ENCODE peak calls at places on chromosome 20, in six cellular contexts. One of them, this sample, is unnamed.

GRCh38 chr20:9454781-9455180 is 59.6 kb upstream of the LAMP5 start:
- DNase-seq in body of pancreas: no peak
- DNase-seq in neural progenitor cell: no peak
- DNase-seq in AG10803: peak; percentile 46
- DNase-seq in Panc1: no peak
- DNase-seq in CD8-positive, alpha-beta T cell: no peak
- DNase-seq in this sample: no peak

GRCh38 chr20:44650777-44651493 is 564 bp downstream of the ADA start:
- DNase-seq in body of pancreas: no peak
- DNase-seq in neural progenitor cell: no peak
- DNase-seq in AG10803: no peak
- DNase-seq in Panc1: no peak
- DNase-seq in CD8-positive, alpha-beta T cell: peak; percentile 29
- DNase-seq in this sample: no peak

GRCh38 chr20:38453941-38454340 is 18.7 kb upstream of the RALGAPB start:
- DNase-seq in body of pancreas: no peak
- DNase-seq in neural progenitor cell: no peak
- DNase-seq in AG10803: no peak
- DNase-seq in Panc1: no peak
- DNase-seq in CD8-positive, alpha-beta T cell: no peak
- DNase-seq in this sample: no peak

GRCh38 chr20:17421493-17421892 is 109.7 kb downstream of the BFSP1 start:
- DNase-seq in body of pancreas: no peak
- DNase-seq in neural progenitor cell: no peak
- DNase-seq in AG10803: no peak
- DNase-seq in Panc1: no peak
- DNase-seq in CD8-positive, alpha-beta T cell: no peak
- DNase-seq in this sample: no peak

GRCh38 chr20:47272893-47273590 is 83.5 kb downstream of the ZMYND8 start:
- DNase-seq in body of pancreas: peak; percentile 56
- DNase-seq in neural progenitor cell: peak; percentile 70
- DNase-seq in AG10803: peak; percentile 62
- DNase-seq in Panc1: peak; percentile 67
- DNase-seq in CD8-positive, alpha-beta T cell: peak; percentile 32
- DNase-seq in this sample: peak; percentile 43

GRCh38 chr20:50918403-50918802 is 12.8 kb downstream of the ADNP start:
- DNase-seq in body of pancreas: no peak
- DNase-seq in neural progenitor cell: no peak
- DNase-seq in AG10803: peak; percentile 66
- DNase-seq in Panc1: no peak
- DNase-seq in CD8-positive, alpha-beta T cell: no peak
- DNase-seq in this sample: no peak

GRCh38 chr20:34111057-34111711 is 859 bp downstream of the EIF2S2 start:
- DNase-seq in body of pancreas: peak; percentile 20
- DNase-seq in neural progenitor cell: peak; percentile 36
- DNase-seq in AG10803: peak; percentile 81
- DNase-seq in Panc1: no peak
- DNase-seq in CD8-positive, alpha-beta T cell: no peak
- DNase-seq in this sample: no peak

GRCh38 chr20:37457928-37458327 is 63.1 kb upstream of the NNAT start:
- DNase-seq in body of pancreas: no peak
- DNase-seq in neural progenitor cell: no peak
- DNase-seq in AG10803: no peak
- DNase-seq in Panc1: no peak
- DNase-seq in CD8-positive, alpha-beta T cell: no peak
- DNase-seq in this sample: no peak

GRCh38 chr20:35663813-35664543 is 722 bp downstream of the CPNE1 start:
- DNase-seq in body of pancreas: peak; percentile 63
- DNase-seq in neural progenitor cell: peak; percentile 79
- DNase-seq in AG10803: peak; percentile 6
- DNase-seq in Panc1: no peak
- DNase-seq in CD8-positive, alpha-beta T cell: peak; percentile 51
- DNase-seq in this sample: peak; percentile 27

GRCh38 chr20:50501970-50502745 is 8.0 kb upstream of the PTPN1 start:
- DNase-seq in body of pancreas: no peak
- DNase-seq in neural progenitor cell: no peak
- DNase-seq in AG10803: no peak
- DNase-seq in Panc1: no peak
- DNase-seq in CD8-positive, alpha-beta T cell: no peak
- DNase-seq in this sample: no peak

GRCh38 chr20:48143435-48144081 is 358.3 kb upstream of the SULF2 start:
- DNase-seq in body of pancreas: no peak
- DNase-seq in neural progenitor cell: no peak
- DNase-seq in AG10803: no peak
- DNase-seq in Panc1: no peak
- DNase-seq in CD8-positive, alpha-beta T cell: no peak
- DNase-seq in this sample: no peak

GRCh38 chr20:43787937-43788336 is 61.1 kb upstream of the GTSF1L start:
- DNase-seq in body of pancreas: no peak
- DNase-seq in neural progenitor cell: no peak
- DNase-seq in AG10803: no peak
- DNase-seq in Panc1: no peak
- DNase-seq in CD8-positive, alpha-beta T cell: no peak
- DNase-seq in this sample: peak; percentile 30

GRCh38 chr20:16417001-16417400 is 156.2 kb downstream of the KIF16B start:
- DNase-seq in body of pancreas: no peak
- DNase-seq in neural progenitor cell: no peak
- DNase-seq in AG10803: no peak
- DNase-seq in Panc1: no peak
- DNase-seq in CD8-positive, alpha-beta T cell: no peak
- DNase-seq in this sample: no peak

GRCh38 chr20:34578040-34578439 is 19.5 kb downstream of the MAP1LC3A start:
- DNase-seq in body of pancreas: no peak
- DNase-seq in neural progenitor cell: no peak
- DNase-seq in AG10803: peak; percentile 63
- DNase-seq in Panc1: no peak
- DNase-seq in CD8-positive, alpha-beta T cell: no peak
- DNase-seq in this sample: no peak

GRCh38 chr20:52731086-52731485 is 241.1 kb upstream of the TSHZ2 start:
- DNase-seq in body of pancreas: no peak
- DNase-seq in neural progenitor cell: peak; percentile 78
- DNase-seq in AG10803: no peak
- DNase-seq in Panc1: no peak
- DNase-seq in CD8-positive, alpha-beta T cell: no peak
- DNase-seq in this sample: no peak

GRCh38 chr20:37053230-37053950 is 42.4 kb downstream of the RBL1 start:
- DNase-seq in body of pancreas: no peak
- DNase-seq in neural progenitor cell: no peak
- DNase-seq in AG10803: no peak
- DNase-seq in Panc1: no peak
- DNase-seq in CD8-positive, alpha-beta T cell: no peak
- DNase-seq in this sample: no peak

GRCh38 chr20:14453259-14453658 is 115.8 kb upstream of the FLRT3 start:
- DNase-seq in body of pancreas: no peak
- DNase-seq in neural progenitor cell: no peak
- DNase-seq in AG10803: no peak
- DNase-seq in Panc1: no peak
- DNase-seq in CD8-positive, alpha-beta T cell: no peak
- DNase-seq in this sample: no peak

GRCh38 chr20:44126445-44126844 is 60.5 kb downstream of the JPH2 start:
- DNase-seq in body of pancreas: no peak
- DNase-seq in neural progenitor cell: no peak
- DNase-seq in AG10803: no peak
- DNase-seq in Panc1: no peak
- DNase-seq in CD8-positive, alpha-beta T cell: no peak
- DNase-seq in this sample: no peak

GRCh38 chr20:37357481-37358365 is 11.8 kb downstream of the SRC start:
- DNase-seq in body of pancreas: no peak
- DNase-seq in neural progenitor cell: no peak
- DNase-seq in AG10803: no peak
- DNase-seq in Panc1: no peak
- DNase-seq in CD8-positive, alpha-beta T cell: no peak
- DNase-seq in this sample: no peak

GRCh38 chr20:38083338-38084048 is 49.9 kb downstream of the RPRD1B start:
- DNase-seq in body of pancreas: no peak
- DNase-seq in neural progenitor cell: no peak
- DNase-seq in AG10803: no peak
- DNase-seq in Panc1: no peak
- DNase-seq in CD8-positive, alpha-beta T cell: no peak
- DNase-seq in this sample: no peak

GRCh38 chr20:38870733-38871559 is 55.3 kb upstream of the FAM83D start:
- DNase-seq in body of pancreas: no peak
- DNase-seq in neural progenitor cell: no peak
- DNase-seq in AG10803: no peak
- DNase-seq in Panc1: no peak
- DNase-seq in CD8-positive, alpha-beta T cell: no peak
- DNase-seq in this sample: no peak

DNA sequence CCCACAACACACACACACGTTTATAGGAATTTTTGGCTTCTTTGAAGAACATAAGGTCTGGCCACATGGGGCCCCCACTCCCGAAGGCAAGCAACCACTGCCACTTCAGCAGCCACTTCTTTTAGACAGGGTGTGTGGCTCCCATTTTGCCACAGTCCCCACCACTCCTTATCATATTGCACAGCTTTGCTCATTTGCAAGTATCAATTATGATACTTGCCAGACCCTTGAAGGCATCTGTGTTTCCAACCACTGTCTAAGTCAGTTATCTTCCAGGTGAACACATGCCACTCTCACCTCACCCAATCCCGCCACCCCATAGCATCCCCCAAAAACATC is 73.1 kb downstream of the NOL4L start:
- DNase-seq in body of pancreas: no peak
- DNase-seq in neural progenitor cell: no peak
- DNase-seq in AG10803: no peak
- DNase-seq in Panc1: no peak
- DNase-seq in CD8-positive, alpha-beta T cell: no peak
- DNase-seq in this sample: peak; percentile 74
- H3K4me3 ChIP-seq in body of pancreas: no peak overlapping the region
- H3K4me3 ChIP-seq in neural progenitor cell: no peak overlapping the region
- H3K4me3 ChIP-seq in AG10803: no peak overlapping the region
- H3K4me3 ChIP-seq in Panc1: no peak overlapping the region
- H3K4me3 ChIP-seq in CD8-positive, alpha-beta T cell: peak overlapping the region; percentile 77
- H3K4me3 ChIP-seq in this sample: peak overlapping the region; percentile 63

DNA sequence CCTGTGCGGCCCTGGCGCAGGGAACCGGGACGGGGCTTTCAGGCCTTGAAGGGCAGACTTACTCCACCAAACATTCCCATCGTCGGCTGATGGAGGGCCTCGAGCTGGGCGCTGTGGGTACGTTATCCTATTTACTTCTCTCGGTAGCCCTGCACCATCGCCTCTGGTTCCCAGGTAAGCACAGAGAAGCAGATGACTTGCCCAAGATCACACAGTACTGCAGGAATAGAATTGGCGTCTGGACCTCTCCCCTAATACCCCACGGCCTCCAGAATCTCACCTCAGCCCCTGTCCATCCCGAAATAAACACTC is 46.4 kb downstream of the PDYN start:
- DNase-seq in body of pancreas: no peak
- DNase-seq in neural progenitor cell: no peak
- DNase-seq in AG10803: no peak
- DNase-seq in Panc1: no peak
- DNase-seq in CD8-positive, alpha-beta T cell: no peak
- DNase-seq in this sample: no peak
- H3K4me3 ChIP-seq in body of pancreas: no peak overlapping the region
- H3K4me3 ChIP-seq in neural progenitor cell: peak overlapping the region; percentile 48
- H3K4me3 ChIP-seq in AG10803: no peak overlapping the region
- H3K4me3 ChIP-seq in Panc1: no peak overlapping the region
- H3K4me3 ChIP-seq in CD8-positive, alpha-beta T cell: no peak overlapping the region
- H3K4me3 ChIP-seq in this sample: no peak overlapping the region

GRCh38 chr20:57267158-57267821 is 849 bp upstream of the BMP7 start:
- DNase-seq in body of pancreas: no peak
- DNase-seq in neural progenitor cell: peak; percentile 22
- DNase-seq in AG10803: no peak
- DNase-seq in Panc1: no peak
- DNase-seq in CD8-positive, alpha-beta T cell: no peak
- DNase-seq in this sample: no peak
- H3K4me3 ChIP-seq in body of pancreas: no peak overlapping the region
- H3K4me3 ChIP-seq in neural progenitor cell: peak overlapping the region; percentile 81
- H3K4me3 ChIP-seq in AG10803: no peak overlapping the region
- H3K4me3 ChIP-seq in Panc1: peak overlapping the region; percentile 40
- H3K4me3 ChIP-seq in CD8-positive, alpha-beta T cell: no peak overlapping the region
- H3K4me3 ChIP-seq in this sample: no peak overlapping the region

GRCh38 chr20:59163641-59164530 is at the start of gene ZNF831:
- DNase-seq in body of pancreas: no peak
- DNase-seq in neural progenitor cell: no peak
- DNase-seq in AG10803: no peak
- DNase-seq in Panc1: no peak
- DNase-seq in CD8-positive, alpha-beta T cell: no peak
- DNase-seq in this sample: peak; percentile 59

GRCh38 chr20:59165794-59166709 is 2.4 kb downstream of the ZNF831 start:
- DNase-seq in body of pancreas: no peak
- DNase-seq in neural progenitor cell: no peak
- DNase-seq in AG10803: no peak
- DNase-seq in Panc1: no peak
- DNase-seq in CD8-positive, alpha-beta T cell: no peak
- DNase-seq in this sample: no peak

GRCh38 chr20:59164681-59165388 is 1.2 kb downstream of the ZNF831 start:
- DNase-seq in body of pancreas: no peak
- DNase-seq in neural progenitor cell: no peak
- DNase-seq in AG10803: no peak
- DNase-seq in Panc1: no peak
- DNase-seq in CD8-positive, alpha-beta T cell: no peak
- DNase-seq in this sample: no peak

GRCh38 chr20:59161626-59162170 is 1.9 kb upstream of the ZNF831 start:
- DNase-seq in body of pancreas: no peak
- DNase-seq in neural progenitor cell: no peak
- DNase-seq in AG10803: no peak
- DNase-seq in Panc1: no peak
- DNase-seq in CD8-positive, alpha-beta T cell: no peak
- DNase-seq in this sample: peak; percentile 60

GRCh38 chr20:59165389-59165785 is 1.8 kb downstream of the ZNF831 start:
- DNase-seq in body of pancreas: no peak
- DNase-seq in neural progenitor cell: no peak
- DNase-seq in AG10803: no peak
- DNase-seq in Panc1: no peak
- DNase-seq in CD8-positive, alpha-beta T cell: no peak
- DNase-seq in this sample: no peak
- H3K4me3 ChIP-seq in body of pancreas: no peak overlapping the region
- H3K4me3 ChIP-seq in neural progenitor cell: no peak overlapping the region
- H3K4me3 ChIP-seq in AG10803: no peak overlapping the region
- H3K4me3 ChIP-seq in Panc1: no peak overlapping the region
- H3K4me3 ChIP-seq in CD8-positive, alpha-beta T cell: peak overlapping the region; percentile 59
- H3K4me3 ChIP-seq in this sample: no peak overlapping the region

DNA sequence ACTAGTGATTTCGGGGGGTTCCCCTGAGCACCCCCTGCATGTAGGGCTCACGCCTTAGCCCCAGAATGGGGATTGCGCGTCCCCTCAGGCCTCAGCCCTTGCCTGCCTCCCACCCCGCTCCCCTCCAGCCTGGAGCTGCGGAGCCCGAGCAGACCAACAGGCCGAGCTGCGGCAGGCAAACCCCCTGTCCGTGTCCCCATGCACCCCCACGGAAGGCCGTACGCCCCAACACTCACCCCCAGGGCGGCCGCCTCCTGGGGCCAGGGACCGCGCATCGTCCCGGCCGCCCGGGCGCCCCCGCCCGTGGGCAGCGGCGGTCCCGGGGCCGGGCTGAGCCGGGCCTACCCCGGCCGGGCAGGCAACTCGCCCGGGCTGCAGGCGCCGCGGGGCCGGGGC is 1.2 kb upstream of the KCNB1 start:
- DNase-seq in body of pancreas: no peak
- DNase-seq in neural progenitor cell: peak; percentile 56
- DNase-seq in AG10803: no peak
- DNase-seq in Panc1: no peak
- DNase-seq in CD8-positive, alpha-beta T cell: no peak
- DNase-seq in this sample: no peak
- H3K4me3 ChIP-seq in body of pancreas: no peak overlapping the region
- H3K4me3 ChIP-seq in neural progenitor cell: peak overlapping the region; percentile 77
- H3K4me3 ChIP-seq in AG10803: peak overlapping the region; percentile 38
- H3K4me3 ChIP-seq in Panc1: peak overlapping the region; percentile 60
- H3K4me3 ChIP-seq in CD8-positive, alpha-beta T cell: no peak overlapping the region
- H3K4me3 ChIP-seq in this sample: no peak overlapping the region